ENCODE peak calls at places on chromosomes 1 and 21, in seven cellular contexts. W is upper lobe of left lung, B is suprapubic skin, K is vagina, E is breast epithelium, P is prostate gland, G is GM12892. R is an unnamed sample.

GRCh38 chr1:193240609-193241008 is 54.2 kb upstream of the B3GALT2 start:
- DNase-seq in W (no peak), E (no peak), G (no peak), P (no peak), B (no peak), K (no peak), R (no peak)

GRCh38 chr21:17436626-17437111 is 76.2 kb upstream of the CXADR start:
- DNase-seq in W (no peak), P (no peak), G (no peak), E (no peak), K (no peak), B (no peak), R (no peak)

GRCh38 chr1:37636435-37636834 is 1.7 kb upstream of the RSPO1 start:
- DNase-seq in K (no peak), P (no peak), E (no peak), W (no peak), B (no peak), G (no peak), R (no peak)

GRCh38 chr1:103120981-103121380 is 12.7 kb upstream of the COL11A1 start:
- DNase-seq in E (no peak), P (no peak), G (no peak), K (no peak), B (no peak), W (no peak), R (no peak)

GRCh38 chr1:156949127-156949526 is 28.7 kb downstream of the LRRC71 start:
- DNase-seq in W (no peak), P (no peak), K (no peak), G (no peak), B (peak), E (no peak), R (no peak)

GRCh38 chr1:79161077-79161476 is 154.5 kb upstream of the ADGRL4 start:
- DNase-seq in P (no peak), E (no peak), W (no peak), G (no peak), K (no peak), B (no peak), R (no peak)

GRCh38 chr1:114496091-114496490 is 14.9 kb downstream of the TRIM33 start:
- DNase-seq in B (no peak), G (no peak), K (no peak), W (no peak), P (no peak), E (no peak), R (no peak)

GRCh38 chr1:29669912-29670311 is 433.6 kb downstream of the PTPRU start:
- DNase-seq in E (no peak), B (no peak), G (no peak), W (peak), P (no peak), K (no peak), R (peak)

GRCh38 chr1:202135221-202135721 is 9.3 kb downstream of the ARL8A start:
- DNase-seq in G (peak), E (no peak), B (no peak), P (peak), W (peak), K (no peak), R (no peak)

GRCh38 chr1:170461362-170461761 is 70.6 kb upstream of the GORAB start:
- DNase-seq in E (no peak), B (no peak), G (no peak), W (no peak), P (no peak), K (no peak), R (no peak)

GRCh38 chr1:41371630-41372599 is 10.7 kb downstream of the FOXO6 start:
- DNase-seq in P (no peak), G (no peak), W (no peak), B (no peak), K (no peak), E (no peak), R (no peak)

GRCh38 chr1:32724678-32725594 is 22.4 kb upstream of the SYNC start:
- DNase-seq in G (no peak), K (no peak), W (peak), P (no peak), E (no peak), B (no peak), R (no peak)

GRCh38 chr1:86788300-86789206 is 84.2 kb downstream of the SH3GLB1 start:
- DNase-seq in K (no peak), B (no peak), P (no peak), W (peak), E (no peak), G (no peak), R (no peak)

GRCh38 chr1:27517305-27517704 is 27.3 kb upstream of the WASF2 start:
- DNase-seq in E (no peak), G (no peak), K (no peak), B (no peak), P (no peak), W (no peak), R (no peak)

GRCh38 chr21:25513810-25514209 is 93.5 kb downstream of the MRPL39 start:
- DNase-seq in P (no peak), B (no peak), G (no peak), W (no peak), K (no peak), E (no peak), R (no peak)

GRCh38 chr1:151832318-151832984 is 849 bp upstream of the RORC start:
- DNase-seq in W (peak), B (no peak), G (no peak), P (peak), K (no peak), E (peak), R (no peak)

GRCh38 chr1:107048255-107048654 is 8.2 kb upstream of the PRMT6 start:
- DNase-seq in E (no peak), B (no peak), G (no peak), K (no peak), P (no peak), W (no peak), R (no peak)

GRCh38 chr21:32336711-32337110 is 38.1 kb downstream of the MRAP start:
- DNase-seq in G (no peak), W (no peak), B (no peak), P (no peak), K (no peak), E (no peak), R (no peak)

GRCh38 chr1:3283849-3284248 is 170.6 kb upstream of the ARHGEF16 start:
- DNase-seq in E (no peak), W (peak), K (no peak), P (peak), G (no peak), B (no peak), R (no peak)

GRCh38 chr1:167601442-167602380 is 28.3 kb upstream of the RCSD1 start:
- DNase-seq in W (peak), K (no peak), E (no peak), B (no peak), P (no peak), G (peak), R (no peak)

GRCh38 chr1:53739109-53739681 is at the start of gene GLIS1:
- DNase-seq in W (peak), P (peak), E (no peak), G (peak), B (no peak), K (no peak), R (no peak)

GRCh38 chr1:2042830-2043773 is 7.1 kb upstream of the PRKCZ start:
- DNase-seq in W (no peak), E (no peak), B (no peak), P (no peak), G (no peak), K (no peak), R (no peak)

GRCh38 chr1:196466656-196467055 is 141.6 kb downstream of the KCNT2 start:
- DNase-seq in K (no peak), E (no peak), G (no peak), B (no peak), W (no peak), P (no peak), R (no peak)

GRCh38 chr1:196464545-196464944 is 143.7 kb downstream of the KCNT2 start:
- DNase-seq in E (no peak), K (no peak), B (no peak), W (no peak), P (no peak), G (no peak), R (no peak)

GRCh38 chr1:196459383-196459782 is 148.9 kb downstream of the KCNT2 start:
- DNase-seq in E (no peak), W (no peak), P (no peak), B (no peak), K (no peak), G (no peak), R (no peak)

GRCh38 chr1:196467230-196467629 is 141.0 kb downstream of the KCNT2 start:
- DNase-seq in W (no peak), K (no peak), P (no peak), B (no peak), E (no peak), G (no peak), R (no peak)

DNA sequence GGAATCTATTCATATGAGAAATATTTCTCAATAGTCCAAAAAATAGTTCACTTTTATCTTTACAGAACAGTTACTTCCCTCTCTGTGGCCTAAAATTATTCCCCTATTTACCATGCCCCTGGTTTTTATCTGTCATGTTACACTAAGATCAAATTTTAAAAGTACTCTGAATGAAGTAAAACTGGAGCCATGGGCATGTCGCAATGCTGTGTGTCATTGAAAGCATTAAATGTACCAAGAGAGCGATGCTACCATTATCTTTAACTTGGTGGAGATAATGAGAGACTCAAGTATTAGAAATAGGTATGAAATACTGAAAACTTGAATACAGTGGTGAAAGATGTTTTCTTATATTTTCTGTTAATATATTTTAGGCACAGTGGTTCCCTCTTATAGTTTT is 146.1 kb downstream of the KCNT2 start:
- DNase-seq in E (no peak), K (no peak), P (no peak), W (no peak), B (no peak), G (no peak), R (no peak)
- TF ChIP-seq POLR2AphosphoS5 in E (no peak), K (no peak), P (no peak), W (no peak), B (no peak), G (no peak), R (no peak)

DNA sequence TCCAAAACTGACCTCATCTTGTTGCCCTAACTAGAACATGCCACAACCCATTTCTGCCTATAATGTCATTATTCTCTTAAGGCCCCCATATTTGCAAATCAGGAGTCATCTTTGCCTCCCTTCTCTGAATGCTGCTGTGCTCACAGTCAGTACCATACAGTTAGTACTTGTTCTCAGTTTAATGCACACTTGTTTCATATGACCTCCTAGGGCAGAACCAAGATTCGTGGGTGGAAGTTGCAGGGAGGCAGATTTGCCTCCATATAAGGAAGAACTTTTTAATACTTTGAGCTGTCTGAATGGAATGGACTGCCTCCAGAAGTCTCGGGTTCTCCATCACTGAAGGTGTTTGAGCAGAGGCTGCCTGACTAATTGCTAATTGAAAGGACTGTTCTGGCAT is 9.2 kb downstream of the CAP1 start:
- DNase-seq in K (no peak), W (no peak), G (no peak), E (no peak), P (no peak), B (no peak), R (no peak)
- TF ChIP-seq POLR2AphosphoS5 in K (no peak), W (no peak), G (no peak), E (no peak), P (no peak), B (no peak), R (peak)

GRCh38 chr1:153309441-153309840 is 3.3 kb downstream of the PGLYRP3 start:
- DNase-seq in B (no peak), K (peak), E (no peak), G (no peak), P (no peak), W (no peak), R (peak)

GRCh38 chr1:153313288-153313687 is 536 bp upstream of the PGLYRP3 start:
- DNase-seq in G (no peak), K (peak), E (no peak), P (no peak), W (no peak), B (no peak), R (peak)

GRCh38 chr1:153312569-153313186 is at the start of gene PGLYRP3:
- DNase-seq in G (no peak), E (no peak), K (peak), B (no peak), W (no peak), P (no peak), R (peak)

GRCh38 chr1:153308540-153308939 is 4.2 kb downstream of the PGLYRP3 start:
- DNase-seq in G (no peak), P (no peak), B (no peak), K (peak), W (no peak), E (no peak), R (peak)

GRCh38 chr1:153310526-153310925 is 2.2 kb downstream of the PGLYRP3 start:
- DNase-seq in B (no peak), W (no peak), P (no peak), G (no peak), K (peak), E (no peak), R (peak)
- TF ChIP-seq POLR2AphosphoS5 in B (no peak), W (no peak), P (no peak), G (no peak), K (no peak), E (no peak), R (no peak)

DNA sequence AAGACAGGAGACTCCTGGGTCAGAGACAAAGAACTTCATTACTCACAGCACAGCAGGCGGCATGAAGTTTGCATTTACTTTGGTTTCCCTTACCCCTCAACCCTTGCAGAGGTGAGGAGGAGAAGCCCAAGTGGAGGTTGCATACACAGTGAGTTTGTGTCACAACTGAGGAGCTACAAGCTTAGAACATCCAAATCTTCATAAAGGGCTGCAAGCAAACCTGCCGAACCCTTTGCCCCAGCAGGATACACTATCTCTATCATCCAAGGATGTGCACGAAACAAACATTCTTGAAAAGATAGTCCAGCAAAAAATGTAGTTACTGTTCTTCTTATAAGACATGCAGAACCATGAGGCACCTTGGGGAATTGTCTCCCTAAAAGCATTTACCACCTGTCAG is 493.5 kb downstream of the SETD4 start:
- DNase-seq in P (no peak), K (no peak), W (no peak), B (no peak), E (no peak), G (no peak), R (no peak)
- TF ChIP-seq POLR2AphosphoS5 in P (no peak), K (no peak), W (no peak), B (no peak), E (no peak), G (no peak), R (no peak)

R was measured in esophagus muscularis mucosa.